ENCODE peak calls at places on chromosomes 16 and 17, in four cellular contexts. P, Q, N and J are unnamed samples.

GRCh38 chr16:84673203-84673535 is 24.9 kb downstream of the KLHL36 start:
- DNase-seq in P (no peak), Q (no peak), N (peak; percentile 12), J (no peak)

GRCh38 chr17:43011728-43012472 is 5.3 kb downstream of the IFI35 start:
- DNase-seq in P (no peak), Q (peak; percentile 30), N (no peak), J (no peak)

GRCh38 chr17:39667262-39668140 is 752 bp upstream of the PNMT start:
- DNase-seq in P (no peak), Q (peak; percentile 52), N (peak; percentile 35), J (peak; percentile 38)

GRCh38 chr17:46977750-46978488 is 1.1 kb downstream of the RPRML start:
- DNase-seq in P (no peak), Q (no peak), N (peak; percentile 12), J (no peak)

GRCh38 chr17:77304051-77304745 is 163.4 kb downstream of the SEC14L1 start:
- DNase-seq in P (no peak), Q (no peak), N (peak; percentile 71), J (no peak)

GRCh38 chr16:57529324-57530103 is 6.9 kb downstream of the CCDC102A start:
- DNase-seq in P (no peak), Q (no peak), N (no peak), J (no peak)

GRCh38 chr16:51670527-51670926 is 519.5 kb upstream of the SALL1 start:
- DNase-seq in P (no peak), Q (no peak), N (no peak), J (no peak)

GRCh38 chr17:27471321-27472269 is 15.3 kb downstream of the KSR1 start:
- DNase-seq in P (no peak), Q (no peak), N (peak; percentile 43), J (no peak)

GRCh38 chr16:35314298-35314697 is 1854.9 kb downstream of the TP53TG3F start:
- DNase-seq in P (no peak), Q (no peak), N (no peak), J (no peak)

GRCh38 chr16:72932050-72932449 is 115.9 kb downstream of the ZFHX3 start:
- DNase-seq in P (no peak), Q (no peak), N (no peak), J (no peak)

GRCh38 chr16:57533618-57534336 is 2.6 kb downstream of the CCDC102A start:
- DNase-seq in P (peak; percentile 27), Q (peak; percentile 63), N (peak; percentile 21), J (peak; percentile 81)

GRCh38 chr17:33896309-33896708 is 358.8 kb upstream of the CCL2 start:
- DNase-seq in P (no peak), Q (no peak), N (no peak), J (no peak)

GRCh38 chr16:66298006-66298405 is 68.5 kb upstream of the CDH5 start:
- DNase-seq in P (no peak), Q (no peak), N (no peak), J (no peak)

GRCh38 chr16:19884611-19885455 is at the start of gene GPRC5B:
- DNase-seq in P (peak; percentile 32), Q (peak; percentile 84), N (peak; percentile 54), J (peak; percentile 70)

GRCh38 chr17:40068129-40068581 is 5.4 kb downstream of the THRA start:
- DNase-seq in P (no peak), Q (no peak), N (peak; percentile 55), J (no peak)

GRCh38 chr17:66789961-66790421 is 44.9 kb upstream of the CACNG5 start:
- DNase-seq in P (no peak), Q (no peak), N (no peak), J (no peak)

GRCh38 chr16:11023640-11024039 is 79.3 kb downstream of the CLEC16A start:
- DNase-seq in P (no peak), Q (no peak), N (no peak), J (no peak)

GRCh38 chr16:22262460-22262859 is 34.7 kb upstream of the POLR3E start:
- DNase-seq in P (no peak), Q (no peak), N (peak; percentile 60), J (no peak)

GRCh38 chr16:2769675-2770056 is 7.4 kb downstream of the ELOB start:
- DNase-seq in P (peak; percentile 64), Q (no peak), N (peak; percentile 52), J (no peak)

GRCh38 chr16:27759301-27759871 is 209.4 kb downstream of the KATNIP start:
- DNase-seq in P (no peak), Q (no peak), N (peak; percentile 72), J (no peak)

GRCh38 chr17:57999496-58000017 is 7.5 kb downstream of the SRSF1 start:
- DNase-seq in P (no peak), Q (peak; percentile 75), N (peak; percentile 74), J (no peak)

GRCh38 chr16:66927012-66927436 is 1.7 kb upstream of the RRAD start:
- DNase-seq in P (no peak), Q (no peak), N (peak; percentile 94), J (peak; percentile 38)

GRCh38 chr17:75571197-75571884 is 16.3 kb upstream of the MYO15B start:
- DNase-seq in P (no peak), Q (no peak), N (no peak), J (no peak)

GRCh38 chr17:17125136-17126084 is 80.7 kb downstream of the PLD6 start:
- DNase-seq in P (no peak), Q (no peak), N (no peak), J (no peak)

GRCh38 chr17:48731355-48731754 is 2.8 kb upstream of the HOXB13 start:
- DNase-seq in P (no peak), Q (no peak), N (no peak), J (no peak)
- H3K27me3 ChIP-seq in P (peaks cover 100% of the 10 kb centered on the region), Q (peaks cover 100% of the 10 kb centered on the region), N (peaks cover 99% of the 10 kb centered on the region), J (peaks cover 98% of the 10 kb centered on the region)

GRCh38 chr17:72117748-72118587 is 2.9 kb upstream of the SOX9 start:
- DNase-seq in P (no peak), Q (no peak), N (peak; percentile 58), J (peak; percentile 17)
- H3K27me3 ChIP-seq in P (peaks cover 20% of the 10 kb centered on the region), Q (peaks cover 85% of the 10 kb centered on the region), N (no peaks in the 10 kb centered on the region), J (peaks cover 19% of the 10 kb centered on the region)

GRCh38 chr16:88462396-88462795 is 9.3 kb downstream of the ZFPM1 start:
- DNase-seq in P (no peak), Q (no peak), N (no peak), J (no peak)
- H3K27me3 ChIP-seq in P (no peaks in the 10 kb centered on the region), Q (no peaks in the 10 kb centered on the region), N (no peaks in the 10 kb centered on the region), J (no peaks in the 10 kb centered on the region)

GRCh38 chr16:986925-987581 is 5.5 kb downstream of the SOX8 start:
- DNase-seq in P (no peak), Q (no peak), N (no peak), J (peak; percentile 72)
- H3K27me3 ChIP-seq in P (peaks cover 21% of the 10 kb centered on the region), Q (peaks cover 23% of the 10 kb centered on the region), N (peaks cover 4% of the 10 kb centered on the region), J (peaks cover 92% of the 10 kb centered on the region)